ENCODE peak calls at places on chromosomes 5 and 9, in six cellular contexts. W, X, L, F, A and V are unnamed samples.

GRCh38 chr9:86925686-86926085 is 21.6 kb downstream of the GAS1 start:
- DNase-seq in A (no peak), F (peak), W (no peak), X (no peak), L (no peak), V (no peak)

GRCh38 chr5:150142800-150143724 is 12.6 kb downstream of the PDGFRB start:
- DNase-seq in A (no peak), X (peak), F (peak), W (no peak), L (peak), V (peak)

GRCh38 chr5:94218374-94218773 is 400.0 kb downstream of the KIAA0825 start:
- DNase-seq in A (no peak), W (no peak), F (peak), L (no peak), X (no peak), V (peak)

GRCh38 chr5:10555134-10555733 is 8.6 kb upstream of the ANKRD33B start:
- DNase-seq in X (no peak), A (no peak), W (no peak), L (peak), F (peak), V (peak)

GRCh38 chr9:19102181-19102630 is 498 bp downstream of the HAUS6 start:
- DNase-seq in A (no peak), X (peak), L (peak), W (no peak), F (peak), V (no peak)

GRCh38 chr9:27770541-27770940 is 197.3 kb upstream of the C9orf72 start:
- DNase-seq in W (no peak), X (no peak), A (no peak), F (no peak), L (no peak), V (no peak)

GRCh38 chr5:38640012-38640395 is 83.6 kb upstream of the LIFR start:
- DNase-seq in L (no peak), X (no peak), F (peak), A (no peak), W (no peak), V (no peak)

GRCh38 chr9:24582363-24583126 is 36.8 kb upstream of the IZUMO3 start:
- DNase-seq in W (no peak), L (no peak), F (no peak), A (no peak), X (no peak), V (no peak)

GRCh38 chr9:84851935-84852585 is 182.5 kb downstream of the NTRK2 start:
- DNase-seq in F (peak), A (no peak), W (no peak), X (no peak), L (peak), V (peak)

GRCh38 chr5:37665889-37666288 is 174.0 kb downstream of the GDNF start:
- DNase-seq in X (no peak), L (peak), W (no peak), A (no peak), F (no peak), V (no peak)

GRCh38 chr5:142722896-142723295 is 37.0 kb upstream of the FGF1 start:
- DNase-seq in W (no peak), F (no peak), L (no peak), X (no peak), A (no peak), V (no peak)

GRCh38 chr9:96646081-96646991 is 8.8 kb downstream of the PRXL2C start:
- DNase-seq in A (no peak), W (no peak), X (no peak), L (no peak), F (peak), V (no peak)

GRCh38 chr5:32712463-32713395 is 1.6 kb downstream of the NPR3 start:
- DNase-seq in L (no peak), W (no peak), F (peak), A (no peak), X (no peak), V (no peak)

GRCh38 chr5:1141827-1142226 is 30.0 kb upstream of the SLC12A7 start:
- DNase-seq in L (no peak), A (no peak), W (no peak), F (no peak), X (no peak), V (no peak)

GRCh38 chr5:51838459-51839253 is 455.4 kb downstream of the ISL1 start:
- DNase-seq in L (no peak), W (no peak), F (no peak), A (no peak), X (no peak), V (no peak)

GRCh38 chr5:180052211-180052818 is 19.2 kb downstream of the RNF130 start:
- DNase-seq in F (no peak), X (no peak), A (no peak), L (no peak), W (no peak), V (no peak)

GRCh38 chr9:65400886-65401285 is 115.9 kb upstream of the FOXD4L5 start:
- DNase-seq in L (no peak), A (no peak), F (no peak), X (no peak), W (no peak), V (no peak)

GRCh38 chr5:142938201-142938600 is 168.0 kb downstream of the ARHGAP26 start:
- DNase-seq in L (no peak), F (no peak), A (no peak), X (no peak), W (no peak), V (no peak)

GRCh38 chr5:40682431-40683017 is 2.8 kb downstream of the PTGER4 start:
- DNase-seq in W (no peak), X (no peak), A (no peak), L (no peak), F (peak), V (no peak)

GRCh38 chr5:852018-852417 is 1.2 kb upstream of the ZDHHC11 start:
- DNase-seq in X (no peak), W (no peak), F (no peak), L (no peak), A (no peak), V (no peak)

GRCh38 chr9:133333011-133333410 is 3.0 kb downstream of the SURF6 start:
- DNase-seq in F (no peak), A (no peak), L (no peak), W (no peak), X (no peak), V (no peak)

GRCh38 chr9:108933231-108933630 is 693 bp downstream of the ELP1 start:
- DNase-seq in W (no peak), L (no peak), A (no peak), F (peak), X (peak), V (no peak)

GRCh38 chr5:61881821-61882220 is 424.2 kb upstream of the KIF2A start:
- DNase-seq in A (no peak), F (peak), L (no peak), X (no peak), W (no peak), V (no peak)

GRCh38 chr5:88833371-88834107 is 49.4 kb downstream of the MEF2C start:
- DNase-seq in W (no peak), X (no peak), L (peak), F (peak), A (no peak), V (no peak)

GRCh38 chr5:122312670-122312988 is 592 bp downstream of the SNCAIP start:
- DNase-seq in F (peak), W (no peak), X (no peak), A (no peak), L (peak), V (peak)

GRCh38 chr9:127389391-127390242 is 7.4 kb upstream of the SLC2A8 start:
- DNase-seq in X (no peak), A (no peak), F (no peak), L (no peak), W (no peak), V (no peak)

GRCh38 chr9:124263800-124264426 is 6.2 kb downstream of the NEK6 start:
- DNase-seq in F (no peak), W (no peak), L (no peak), A (no peak), X (no peak), V (no peak)

GRCh38 chr5:27474395-27474794 is 436.0 kb upstream of the CDH9 start:
- DNase-seq in F (no peak), X (no peak), W (no peak), A (no peak), L (no peak), V (no peak)

GRCh38 chr5:75681125-75681830 is 36.0 kb downstream of the POC5 start:
- DNase-seq in W (no peak), A (no peak), F (peak), X (peak), L (no peak), V (no peak)

GRCh38 chr9:22119537-22120167 is 110.5 kb upstream of the CDKN2B start:
- DNase-seq in X (no peak), W (no peak), F (peak), L (no peak), A (no peak), V (no peak)

GRCh38 chr5:103561670-103562069 is 919 bp downstream of the NUDT12 start:
- DNase-seq in F (no peak), W (no peak), X (peak), A (no peak), L (no peak), V (no peak)

GRCh38 chr5:138336952-138337684 is 948 bp upstream of the FAM53C start:
- DNase-seq in L (peak), W (no peak), A (no peak), X (peak), F (peak), V (peak)

GRCh38 chr5:124662261-124662781 is 84.1 kb downstream of the ZNF608 start:
- DNase-seq in X (peak), F (no peak), A (no peak), L (no peak), W (no peak), V (no peak)

GRCh38 chr5:399296-400281 is 43.4 kb upstream of the EXOC3 start:
- DNase-seq in F (peak), W (peak), L (peak), A (peak), X (no peak), V (no peak)

GRCh38 chr5:178547052-178547666 is 43.0 kb downstream of the COL23A1 start:
- DNase-seq in W (no peak), F (no peak), X (no peak), L (no peak), A (no peak), V (no peak)

GRCh38 chr9:96418920-96419690 is 935 bp upstream of the ZNF367 start:
- DNase-seq in A (no peak), L (peak), X (peak), W (no peak), F (peak), V (peak)

GRCh38 chr9:107905313-107906027 is 415.9 kb upstream of the KLF4 start:
- DNase-seq in W (no peak), A (no peak), F (no peak), X (no peak), L (no peak), V (no peak)

GRCh38 chr5:139446956-139447779 is 7.8 kb upstream of the DNAJC18 start:
- DNase-seq in W (peak), A (no peak), L (no peak), X (peak), F (peak), V (no peak)
- TF ChIP-seq POLR2A in W (no peak), A (no peak), L (no peak), X (no peak), F (no peak), V (no peak)

GRCh38 chr9:113593682-113594281 is 130.3 kb downstream of the RGS3 start:
- DNase-seq in X (peak), F (peak), W (no peak), A (peak), L (peak), V (peak)
- TF ChIP-seq POLR2A in X (no peak), F (peak), W (no peak), A (no peak), L (peak), V (peak)

GRCh38 chr5:68731255-68731654 is 362.6 kb upstream of the SLC30A5 start:
- DNase-seq in W (no peak), A (no peak), L (no peak), F (no peak), X (no peak), V (no peak)

GRCh38 chr5:68725905-68726683 is 367.7 kb upstream of the SLC30A5 start:
- DNase-seq in A (no peak), F (no peak), L (no peak), W (no peak), X (no peak), V (no peak)

GRCh38 chr5:68727931-68728330 is 365.9 kb upstream of the SLC30A5 start:
- DNase-seq in F (no peak), W (no peak), L (no peak), X (no peak), A (no peak), V (no peak)

DNA sequence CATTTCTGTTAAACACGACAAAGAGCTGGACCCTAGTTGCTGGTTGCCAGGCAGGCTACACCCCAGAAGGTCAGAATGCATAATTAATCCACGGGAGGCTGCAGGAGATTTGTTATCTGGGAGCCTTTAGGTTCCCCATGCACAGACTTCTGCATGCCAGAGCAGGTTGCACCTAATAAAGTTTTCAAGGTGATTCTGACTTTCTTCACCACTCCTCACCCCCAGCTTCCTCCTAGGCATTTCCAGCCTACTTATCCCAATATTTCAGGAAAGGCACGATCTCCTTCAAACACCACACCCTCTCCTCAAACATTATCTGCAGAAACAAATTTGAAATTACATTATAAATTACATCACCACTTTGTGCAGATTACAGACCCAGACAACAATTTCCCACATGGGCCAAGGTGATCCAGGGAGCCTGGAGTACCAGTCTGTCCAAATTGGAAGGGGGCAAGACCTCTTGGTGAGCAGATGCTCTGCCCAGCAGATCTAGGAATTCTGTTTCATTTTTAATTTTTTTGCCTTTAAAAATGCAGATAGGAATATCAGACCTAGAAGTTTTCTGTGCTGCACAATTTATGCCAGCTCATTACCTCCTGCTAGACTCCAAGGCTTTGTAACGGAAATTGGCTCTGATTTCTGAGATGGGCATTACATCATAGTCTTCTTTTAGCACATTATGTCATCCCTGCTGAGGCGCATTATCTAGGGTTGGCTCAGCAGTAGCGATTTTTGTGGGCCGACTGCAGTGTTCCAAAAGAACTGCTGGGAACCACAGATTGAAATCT is 363.4 kb upstream of the SLC30A5 start:
- DNase-seq in A (no peak), L (peak), W (no peak), X (peak), F (peak), V (peak)
- TF ChIP-seq POLR2A in A (no peak), L (no peak), W (no peak), X (no peak), F (no peak), V (no peak)

GRCh38 chr9:121201738-121202533 is at the start of gene RAB14:
- DNase-seq in L (peak), W (peak), A (peak), X (peak), F (peak), V (peak)
- TF ChIP-seq POLR2A in L (peak), W (peak), A (no peak), X (peak), F (peak), V (peak)

DNA sequence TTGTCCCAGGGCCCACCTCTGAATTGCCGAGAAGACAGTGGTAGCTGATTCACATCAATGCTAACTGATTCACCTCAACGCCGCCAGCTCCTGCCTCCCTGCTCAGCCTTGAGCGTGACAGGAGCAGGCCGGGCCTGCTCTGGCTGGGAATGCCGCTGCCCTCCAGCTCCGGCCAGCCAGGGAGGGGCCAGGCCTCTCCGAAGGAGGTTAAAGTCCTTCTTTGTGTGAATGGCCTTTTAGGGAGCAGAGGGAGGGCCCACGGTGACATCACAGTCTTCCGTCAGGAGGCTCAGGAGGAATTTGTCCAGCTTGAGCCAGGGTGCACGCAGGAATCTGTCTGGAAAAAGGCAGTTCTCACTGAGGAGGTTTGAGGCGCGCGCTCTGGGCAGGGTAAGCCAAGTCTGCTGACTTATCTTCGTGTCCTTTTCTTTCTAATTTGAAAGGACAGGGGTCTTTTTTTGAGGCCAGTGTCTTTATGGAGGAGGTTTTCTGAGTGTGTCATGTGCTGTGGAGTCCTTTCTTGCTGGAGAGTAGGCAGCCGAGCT is 82.7 kb downstream of the C9orf152 start:
- DNase-seq in A (no peak), W (no peak), X (no peak), L (peak), F (peak), V (no peak)
- TF ChIP-seq POLR2A in A (no peak), W (no peak), X (no peak), L (peak), F (peak), V (no peak)